ENCODE peak calls at places on chromosomes 11 and 22, in six cellular contexts. One of them, this sample, is unnamed.

GRCh38 chr11:62421996-62422395 is 3.2 kb downstream of the SCGB1A1 start:
- DNase-seq in prostate gland: no peak
- DNase-seq in IMR-90: no peak
- DNase-seq in tibial nerve: no peak
- DNase-seq in adrenal gland: no peak
- DNase-seq in gastrocnemius medialis: no peak
- DNase-seq in this sample: no peak

GRCh38 chr11:12862761-12863469 is 146.2 kb upstream of the RASSF10 start:
- DNase-seq in prostate gland: peak; percentile 25
- DNase-seq in IMR-90: peak; percentile 85
- DNase-seq in tibial nerve: peak; percentile 38
- DNase-seq in adrenal gland: peak; percentile 41
- DNase-seq in gastrocnemius medialis: no peak
- DNase-seq in this sample: peak; percentile 59

GRCh38 chr11:79042824-79043223 is 398.0 kb downstream of the TENM4 start:
- DNase-seq in prostate gland: no peak
- DNase-seq in IMR-90: no peak
- DNase-seq in tibial nerve: no peak
- DNase-seq in adrenal gland: no peak
- DNase-seq in gastrocnemius medialis: no peak
- DNase-seq in this sample: no peak

GRCh38 chr22:46761017-46761416 is 1.4 kb upstream of the TBC1D22A start:
- DNase-seq in prostate gland: no peak
- DNase-seq in IMR-90: no peak
- DNase-seq in tibial nerve: no peak
- DNase-seq in adrenal gland: no peak
- DNase-seq in gastrocnemius medialis: no peak
- DNase-seq in this sample: no peak

GRCh38 chr22:39522567-39523300 is 2.4 kb downstream of the ATF4 start:
- DNase-seq in prostate gland: peak; percentile 82
- DNase-seq in IMR-90: peak; percentile 66
- DNase-seq in tibial nerve: no peak
- DNase-seq in adrenal gland: no peak
- DNase-seq in gastrocnemius medialis: peak; percentile 86
- DNase-seq in this sample: peak; percentile 51

GRCh38 chr22:44724859-44725258 is 22.9 kb downstream of the PRR5 start:
- DNase-seq in prostate gland: no peak
- DNase-seq in IMR-90: no peak
- DNase-seq in tibial nerve: no peak
- DNase-seq in adrenal gland: no peak
- DNase-seq in gastrocnemius medialis: no peak
- DNase-seq in this sample: no peak

GRCh38 chr11:96185220-96185768 is 157.7 kb downstream of the MAML2 start:
- DNase-seq in prostate gland: no peak
- DNase-seq in IMR-90: no peak
- DNase-seq in tibial nerve: no peak
- DNase-seq in adrenal gland: no peak
- DNase-seq in gastrocnemius medialis: no peak
- DNase-seq in this sample: no peak

GRCh38 chr22:43996170-43996980 is 27.7 kb upstream of the PARVB start:
- DNase-seq in prostate gland: no peak
- DNase-seq in IMR-90: no peak
- DNase-seq in tibial nerve: peak; percentile 23
- DNase-seq in adrenal gland: no peak
- DNase-seq in gastrocnemius medialis: no peak
- DNase-seq in this sample: peak; percentile 13

GRCh38 chr22:24134090-24134846 is 47.0 kb upstream of the SUSD2 start:
- DNase-seq in prostate gland: no peak
- DNase-seq in IMR-90: no peak
- DNase-seq in tibial nerve: no peak
- DNase-seq in adrenal gland: no peak
- DNase-seq in gastrocnemius medialis: no peak
- DNase-seq in this sample: peak; percentile 59

GRCh38 chr22:37454857-37455686 is 27.8 kb upstream of the ELFN2 start:
- DNase-seq in prostate gland: no peak
- DNase-seq in IMR-90: peak; percentile 89
- DNase-seq in tibial nerve: no peak
- DNase-seq in adrenal gland: no peak
- DNase-seq in gastrocnemius medialis: no peak
- DNase-seq in this sample: peak; percentile 68

GRCh38 chr22:43643362-43643761 is 168.7 kb downstream of the EFCAB6 start:
- DNase-seq in prostate gland: no peak
- DNase-seq in IMR-90: no peak
- DNase-seq in tibial nerve: no peak
- DNase-seq in adrenal gland: no peak
- DNase-seq in gastrocnemius medialis: no peak
- DNase-seq in this sample: peak; percentile 59

GRCh38 chr11:103624708-103625623 is 411.5 kb upstream of the DDI1 start:
- DNase-seq in prostate gland: no peak
- DNase-seq in IMR-90: peak; percentile 98
- DNase-seq in tibial nerve: no peak
- DNase-seq in adrenal gland: no peak
- DNase-seq in gastrocnemius medialis: no peak
- DNase-seq in this sample: no peak

GRCh38 chr11:18324381-18324780 is 2.0 kb downstream of the GTF2H1 start:
- DNase-seq in prostate gland: no peak
- DNase-seq in IMR-90: no peak
- DNase-seq in tibial nerve: no peak
- DNase-seq in adrenal gland: no peak
- DNase-seq in gastrocnemius medialis: no peak
- DNase-seq in this sample: no peak

GRCh38 chr22:41983516-41983915 is 14.3 kb downstream of the SEPTIN3 start:
- DNase-seq in prostate gland: no peak
- DNase-seq in IMR-90: no peak
- DNase-seq in tibial nerve: no peak
- DNase-seq in adrenal gland: no peak
- DNase-seq in gastrocnemius medialis: no peak
- DNase-seq in this sample: no peak

GRCh38 chr11:1435820-1436467 is 46.2 kb downstream of the BRSK2 start:
- DNase-seq in prostate gland: no peak
- DNase-seq in IMR-90: no peak
- DNase-seq in tibial nerve: no peak
- DNase-seq in adrenal gland: no peak
- DNase-seq in gastrocnemius medialis: no peak
- DNase-seq in this sample: no peak

GRCh38 chr11:35089724-35090505 is 49.1 kb upstream of the CD44 start:
- DNase-seq in prostate gland: no peak
- DNase-seq in IMR-90: no peak
- DNase-seq in tibial nerve: no peak
- DNase-seq in adrenal gland: no peak
- DNase-seq in gastrocnemius medialis: no peak
- DNase-seq in this sample: no peak

GRCh38 chr22:50250555-50251471 is at the start of gene HDAC10:
- DNase-seq in prostate gland: peak; percentile 60
- DNase-seq in IMR-90: peak; percentile 74
- DNase-seq in tibial nerve: no peak
- DNase-seq in adrenal gland: peak; percentile 76
- DNase-seq in gastrocnemius medialis: peak; percentile 43
- DNase-seq in this sample: peak; percentile 84

GRCh38 chr22:44698531-44699421 is 3.2 kb upstream of the PRR5 start:
- DNase-seq in prostate gland: peak; percentile 60
- DNase-seq in IMR-90: peak; percentile 94
- DNase-seq in tibial nerve: peak; percentile 26
- DNase-seq in adrenal gland: no peak
- DNase-seq in gastrocnemius medialis: no peak
- DNase-seq in this sample: no peak

GRCh38 chr11:55773138-55773537 is at the start of gene OR5D13:
- DNase-seq in prostate gland: no peak
- DNase-seq in IMR-90: no peak
- DNase-seq in tibial nerve: no peak
- DNase-seq in adrenal gland: no peak
- DNase-seq in gastrocnemius medialis: no peak
- DNase-seq in this sample: no peak

GRCh38 chr22:36454916-36455570 is 26.4 kb downstream of the TXN2 start:
- DNase-seq in prostate gland: peak; percentile 95
- DNase-seq in IMR-90: peak; percentile 84
- DNase-seq in tibial nerve: peak; percentile 78
- DNase-seq in adrenal gland: peak; percentile 92
- DNase-seq in gastrocnemius medialis: peak; percentile 91
- DNase-seq in this sample: peak; percentile 91
- TF ChIP-seq POLR2A in prostate gland: peak; percentile 92
- TF ChIP-seq POLR2A in IMR-90: no peak
- TF ChIP-seq POLR2A in tibial nerve: no peak
- TF ChIP-seq POLR2A in adrenal gland: peak; percentile 61
- TF ChIP-seq POLR2A in gastrocnemius medialis: peak; percentile 85
- TF ChIP-seq POLR2A in this sample: peak; percentile 86

GRCh38 chr11:8207080-8208000 is 38.5 kb upstream of the RIC3 start:
- DNase-seq in prostate gland: no peak
- DNase-seq in IMR-90: peak; percentile 22
- DNase-seq in tibial nerve: no peak
- DNase-seq in adrenal gland: no peak
- DNase-seq in gastrocnemius medialis: no peak
- DNase-seq in this sample: no peak

GRCh38 chr11:8203980-8204379 is 35.2 kb upstream of the RIC3 start:
- DNase-seq in prostate gland: no peak
- DNase-seq in IMR-90: no peak
- DNase-seq in tibial nerve: no peak
- DNase-seq in adrenal gland: no peak
- DNase-seq in gastrocnemius medialis: no peak
- DNase-seq in this sample: no peak

GRCh38 chr11:8204596-8204995 is 35.8 kb upstream of the RIC3 start:
- DNase-seq in prostate gland: no peak
- DNase-seq in IMR-90: no peak
- DNase-seq in tibial nerve: no peak
- DNase-seq in adrenal gland: no peak
- DNase-seq in gastrocnemius medialis: no peak
- DNase-seq in this sample: no peak

GRCh38 chr11:8205566-8205965 is 36.7 kb upstream of the RIC3 start:
- DNase-seq in prostate gland: no peak
- DNase-seq in IMR-90: no peak
- DNase-seq in tibial nerve: no peak
- DNase-seq in adrenal gland: no peak
- DNase-seq in gastrocnemius medialis: no peak
- DNase-seq in this sample: no peak

GRCh38 chr11:8206251-8207079 is 37.6 kb upstream of the RIC3 start:
- DNase-seq in prostate gland: peak; percentile 16
- DNase-seq in IMR-90: no peak
- DNase-seq in tibial nerve: no peak
- DNase-seq in adrenal gland: no peak
- DNase-seq in gastrocnemius medialis: peak; percentile 39
- DNase-seq in this sample: no peak
- H3K27ac ChIP-seq in prostate gland: no peak overlapping the region
- H3K27ac ChIP-seq in IMR-90: no peak overlapping the region
- H3K27ac ChIP-seq in tibial nerve: peak overlapping the region; percentile 68
- H3K27ac ChIP-seq in adrenal gland: no peak overlapping the region
- H3K27ac ChIP-seq in gastrocnemius medialis: no peak overlapping the region
- H3K27ac ChIP-seq in this sample: no peak overlapping the region

GRCh38 chr11:112023104-112023503 is 2.1 kb upstream of the DLAT start:
- DNase-seq in prostate gland: no peak
- DNase-seq in IMR-90: no peak
- DNase-seq in tibial nerve: no peak
- DNase-seq in adrenal gland: no peak
- DNase-seq in gastrocnemius medialis: no peak
- DNase-seq in this sample: no peak
- TF ChIP-seq CTCF in prostate gland: no peak
- TF ChIP-seq CTCF in IMR-90: no peak
- TF ChIP-seq CTCF in tibial nerve: no peak
- TF ChIP-seq CTCF in adrenal gland: no peak
- TF ChIP-seq CTCF in gastrocnemius medialis: no peak
- TF ChIP-seq CTCF in this sample: no peak

GRCh38 chr11:64364435-64364834 is 5.5 kb downstream of the RPS6KA4 start:
- DNase-seq in prostate gland: no peak
- DNase-seq in IMR-90: no peak
- DNase-seq in tibial nerve: no peak
- DNase-seq in adrenal gland: no peak
- DNase-seq in gastrocnemius medialis: no peak
- DNase-seq in this sample: no peak
- TF ChIP-seq POLR2A in prostate gland: no peak
- TF ChIP-seq POLR2A in IMR-90: no peak
- TF ChIP-seq POLR2A in tibial nerve: no peak
- TF ChIP-seq POLR2A in adrenal gland: no peak
- TF ChIP-seq POLR2A in gastrocnemius medialis: no peak
- TF ChIP-seq POLR2A in this sample: no peak

DNA sequence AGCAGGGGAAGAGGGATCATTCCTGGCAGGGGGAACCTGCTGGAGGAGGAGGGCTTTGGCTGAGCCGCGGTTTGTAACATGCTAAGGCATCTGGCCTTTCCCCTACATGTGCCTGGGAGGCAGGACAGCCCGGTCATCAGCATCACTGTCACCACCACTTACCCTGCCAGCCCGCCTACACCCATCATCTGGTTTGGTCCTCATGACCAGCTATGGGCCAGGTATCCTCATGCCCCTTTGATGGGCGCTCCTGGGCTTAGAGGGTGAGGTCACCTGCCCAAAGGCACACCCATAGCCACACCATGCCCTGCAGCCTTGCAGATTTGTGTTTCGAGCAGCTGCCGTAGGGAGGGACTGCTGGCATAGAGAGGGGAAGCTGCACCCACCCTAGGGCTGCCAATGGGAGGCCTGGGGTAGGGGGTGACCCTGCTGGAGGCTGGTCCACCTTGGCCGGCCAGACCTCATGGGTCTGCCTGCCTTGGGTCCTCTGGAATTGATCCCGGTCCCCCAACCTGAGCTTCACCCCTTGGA is 2.6 kb downstream of the MRGPRF start:
- DNase-seq in prostate gland: no peak
- DNase-seq in IMR-90: peak; percentile 16
- DNase-seq in tibial nerve: no peak
- DNase-seq in adrenal gland: no peak
- DNase-seq in gastrocnemius medialis: no peak
- DNase-seq in this sample: no peak
- H3K27ac ChIP-seq in prostate gland: peak overlapping the region; percentile 84
- H3K27ac ChIP-seq in IMR-90: peak overlapping the region; percentile 86
- H3K27ac ChIP-seq in tibial nerve: peak overlapping the region; percentile 86
- H3K27ac ChIP-seq in adrenal gland: no peak overlapping the region
- H3K27ac ChIP-seq in gastrocnemius medialis: peak overlapping the region; percentile 41
- H3K27ac ChIP-seq in this sample: peak overlapping the region; percentile 12

GRCh38 chr11:116145187-116145865 is 627.5 kb downstream of the BUD13 start:
- DNase-seq in prostate gland: no peak
- DNase-seq in IMR-90: no peak
- DNase-seq in tibial nerve: no peak
- DNase-seq in adrenal gland: no peak
- DNase-seq in gastrocnemius medialis: no peak
- DNase-seq in this sample: no peak
- TF ChIP-seq CTCF in prostate gland: no peak
- TF ChIP-seq CTCF in IMR-90: peak; percentile 26
- TF ChIP-seq CTCF in tibial nerve: no peak
- TF ChIP-seq CTCF in adrenal gland: no peak
- TF ChIP-seq CTCF in gastrocnemius medialis: no peak
- TF ChIP-seq CTCF in this sample: no peak

This sample was measured in thyroid gland.